ENCODE peak calls at places on chromosome 4, in five cellular contexts. One of them, this sample, is unnamed.

GRCh38 chr4:54971474-54971950 is 153.9 kb downstream of the KDR start:
- DNase-seq in heart right ventricle: no peak
- DNase-seq in brain microvascular endothelial cell: peak
- DNase-seq in uterus: peak
- DNase-seq in CD4-positive, alpha-beta memory T cell: no peak
- DNase-seq in this sample: no peak

GRCh38 chr4:151434183-151434860 is 25.3 kb downstream of the FHIP1A start:
- DNase-seq in heart right ventricle: no peak
- DNase-seq in brain microvascular endothelial cell: no peak
- DNase-seq in uterus: no peak
- DNase-seq in CD4-positive, alpha-beta memory T cell: no peak
- DNase-seq in this sample: no peak

GRCh38 chr4:6576512-6576911 is 1.5 kb downstream of the MAN2B2 start:
- DNase-seq in heart right ventricle: no peak
- DNase-seq in CD4-positive, alpha-beta memory T cell: no peak
- DNase-seq in brain microvascular endothelial cell: no peak
- DNase-seq in uterus: no peak
- DNase-seq in this sample: no peak

GRCh38 chr4:88985088-88985779 is 71.8 kb downstream of the FAM13A start:
- DNase-seq in uterus: peak
- DNase-seq in heart right ventricle: no peak
- DNase-seq in brain microvascular endothelial cell: peak
- DNase-seq in CD4-positive, alpha-beta memory T cell: no peak
- DNase-seq in this sample: no peak

GRCh38 chr4:186170966-186171365 is 20.4 kb upstream of the CYP4V2 start:
- DNase-seq in brain microvascular endothelial cell: no peak
- DNase-seq in CD4-positive, alpha-beta memory T cell: no peak
- DNase-seq in heart right ventricle: no peak
- DNase-seq in uterus: no peak
- DNase-seq in this sample: no peak

GRCh38 chr4:127604949-127605709 is 27.6 kb upstream of the INTU start:
- DNase-seq in uterus: no peak
- DNase-seq in CD4-positive, alpha-beta memory T cell: no peak
- DNase-seq in heart right ventricle: no peak
- DNase-seq in brain microvascular endothelial cell: no peak
- DNase-seq in this sample: no peak

GRCh38 chr4:41709844-41710481 is 38.6 kb downstream of the PHOX2B start:
- DNase-seq in brain microvascular endothelial cell: peak
- DNase-seq in heart right ventricle: no peak
- DNase-seq in uterus: no peak
- DNase-seq in CD4-positive, alpha-beta memory T cell: no peak
- DNase-seq in this sample: no peak

GRCh38 chr4:69984030-69984443 is 11.7 kb upstream of the STATH start:
- DNase-seq in CD4-positive, alpha-beta memory T cell: no peak
- DNase-seq in brain microvascular endothelial cell: peak
- DNase-seq in heart right ventricle: no peak
- DNase-seq in uterus: no peak
- DNase-seq in this sample: no peak

GRCh38 chr4:167282171-167282864 is 48.0 kb upstream of the SPOCK3 start:
- DNase-seq in CD4-positive, alpha-beta memory T cell: no peak
- DNase-seq in uterus: no peak
- DNase-seq in brain microvascular endothelial cell: no peak
- DNase-seq in heart right ventricle: no peak
- DNase-seq in this sample: no peak

GRCh38 chr4:53015681-53016080 is 153.6 kb downstream of the RASL11B start:
- DNase-seq in uterus: peak
- DNase-seq in CD4-positive, alpha-beta memory T cell: no peak
- DNase-seq in heart right ventricle: peak
- DNase-seq in brain microvascular endothelial cell: peak
- DNase-seq in this sample: no peak

GRCh38 chr4:21801661-21802355 is 146.8 kb downstream of the KCNIP4 start:
- DNase-seq in brain microvascular endothelial cell: no peak
- DNase-seq in uterus: no peak
- DNase-seq in CD4-positive, alpha-beta memory T cell: no peak
- DNase-seq in heart right ventricle: no peak
- DNase-seq in this sample: no peak

GRCh38 chr4:1246111-1246881 is 2.6 kb downstream of the CTBP1 start:
- DNase-seq in brain microvascular endothelial cell: no peak
- DNase-seq in CD4-positive, alpha-beta memory T cell: no peak
- DNase-seq in heart right ventricle: no peak
- DNase-seq in uterus: no peak
- DNase-seq in this sample: no peak

GRCh38 chr4:140943486-140943885 is 187.3 kb upstream of the TBC1D9 start:
- DNase-seq in CD4-positive, alpha-beta memory T cell: no peak
- DNase-seq in uterus: no peak
- DNase-seq in heart right ventricle: no peak
- DNase-seq in brain microvascular endothelial cell: peak
- DNase-seq in this sample: no peak

GRCh38 chr4:109801895-109802319 is at the start of gene CFI:
- DNase-seq in heart right ventricle: no peak
- DNase-seq in uterus: no peak
- DNase-seq in brain microvascular endothelial cell: peak
- DNase-seq in CD4-positive, alpha-beta memory T cell: no peak
- DNase-seq in this sample: no peak

GRCh38 chr4:100848865-100849264 is 331.0 kb upstream of the EMCN start:
- DNase-seq in CD4-positive, alpha-beta memory T cell: no peak
- DNase-seq in uterus: no peak
- DNase-seq in heart right ventricle: no peak
- DNase-seq in brain microvascular endothelial cell: no peak
- DNase-seq in this sample: no peak

GRCh38 chr4:26692014-26692726 is 108.3 kb downstream of the TBC1D19 start:
- DNase-seq in CD4-positive, alpha-beta memory T cell: no peak
- DNase-seq in uterus: no peak
- DNase-seq in heart right ventricle: no peak
- DNase-seq in brain microvascular endothelial cell: no peak
- DNase-seq in this sample: no peak

GRCh38 chr4:113442821-113443220 is 318.7 kb downstream of the CAMK2D start:
- DNase-seq in CD4-positive, alpha-beta memory T cell: no peak
- DNase-seq in uterus: no peak
- DNase-seq in heart right ventricle: no peak
- DNase-seq in brain microvascular endothelial cell: no peak
- DNase-seq in this sample: no peak

GRCh38 chr4:160319221-160319867 is 1216.5 kb downstream of the RAPGEF2 start:
- DNase-seq in uterus: no peak
- DNase-seq in brain microvascular endothelial cell: peak
- DNase-seq in heart right ventricle: no peak
- DNase-seq in CD4-positive, alpha-beta memory T cell: no peak
- DNase-seq in this sample: no peak

GRCh38 chr4:6720202-6720699 is 4.3 kb downstream of the BLOC1S4 start:
- DNase-seq in heart right ventricle: peak
- DNase-seq in uterus: peak
- DNase-seq in CD4-positive, alpha-beta memory T cell: peak
- DNase-seq in brain microvascular endothelial cell: peak
- DNase-seq in this sample: peak

GRCh38 chr4:173252024-173252935 is 81.9 kb downstream of the HMGB2 start:
- DNase-seq in brain microvascular endothelial cell: peak
- DNase-seq in uterus: peak
- DNase-seq in CD4-positive, alpha-beta memory T cell: no peak
- DNase-seq in heart right ventricle: peak
- DNase-seq in this sample: no peak

GRCh38 chr4:72169861-72170260 is 138.1 kb downstream of the NPFFR2 start:
- DNase-seq in uterus: no peak
- DNase-seq in heart right ventricle: no peak
- DNase-seq in brain microvascular endothelial cell: no peak
- DNase-seq in CD4-positive, alpha-beta memory T cell: no peak
- DNase-seq in this sample: no peak

GRCh38 chr4:182807346-182807745 is 109.8 kb downstream of the DCTD start:
- DNase-seq in heart right ventricle: no peak
- DNase-seq in CD4-positive, alpha-beta memory T cell: no peak
- DNase-seq in brain microvascular endothelial cell: peak
- DNase-seq in uterus: no peak
- DNase-seq in this sample: no peak

GRCh38 chr4:18568600-18568999 is 547.0 kb upstream of the LCORL start:
- DNase-seq in CD4-positive, alpha-beta memory T cell: no peak
- DNase-seq in uterus: no peak
- DNase-seq in brain microvascular endothelial cell: no peak
- DNase-seq in heart right ventricle: no peak
- DNase-seq in this sample: no peak

GRCh38 chr4:6362243-6362885 is 92.7 kb downstream of the WFS1 start:
- DNase-seq in brain microvascular endothelial cell: no peak
- DNase-seq in uterus: no peak
- DNase-seq in heart right ventricle: no peak
- DNase-seq in CD4-positive, alpha-beta memory T cell: no peak
- DNase-seq in this sample: no peak

GRCh38 chr4:146890301-146890700 is 55.4 kb downstream of the TTC29 start:
- DNase-seq in heart right ventricle: no peak
- DNase-seq in CD4-positive, alpha-beta memory T cell: no peak
- DNase-seq in uterus: no peak
- DNase-seq in brain microvascular endothelial cell: no peak
- DNase-seq in this sample: no peak
- H3K27ac ChIP-seq in heart right ventricle: no peak
- H3K27ac ChIP-seq in CD4-positive, alpha-beta memory T cell: no peak
- H3K27ac ChIP-seq in uterus: no peak
- H3K27ac ChIP-seq in brain microvascular endothelial cell: no peak
- H3K27ac ChIP-seq in this sample: no peak

GRCh38 chr4:7868430-7868775 is 71.3 kb downstream of the AFAP1 start:
- DNase-seq in heart right ventricle: no peak
- DNase-seq in brain microvascular endothelial cell: no peak
- DNase-seq in CD4-positive, alpha-beta memory T cell: no peak
- DNase-seq in uterus: no peak
- DNase-seq in this sample: no peak
- H3K27ac ChIP-seq in heart right ventricle: no peak
- H3K27ac ChIP-seq in brain microvascular endothelial cell: peak
- H3K27ac ChIP-seq in CD4-positive, alpha-beta memory T cell: peak
- H3K27ac ChIP-seq in uterus: no peak
- H3K27ac ChIP-seq in this sample: no peak

GRCh38 chr4:118988635-118988972 is 100.0 kb downstream of the SYNPO2 start:
- DNase-seq in brain microvascular endothelial cell: no peak
- DNase-seq in CD4-positive, alpha-beta memory T cell: no peak
- DNase-seq in heart right ventricle: no peak
- DNase-seq in uterus: no peak
- DNase-seq in this sample: no peak

GRCh38 chr4:118983293-118983692 is 94.6 kb downstream of the SYNPO2 start:
- DNase-seq in CD4-positive, alpha-beta memory T cell: no peak
- DNase-seq in brain microvascular endothelial cell: no peak
- DNase-seq in uterus: no peak
- DNase-seq in heart right ventricle: no peak
- DNase-seq in this sample: no peak

GRCh38 chr4:118981839-118982381 is 93.3 kb downstream of the SYNPO2 start:
- DNase-seq in heart right ventricle: peak
- DNase-seq in brain microvascular endothelial cell: peak
- DNase-seq in CD4-positive, alpha-beta memory T cell: peak
- DNase-seq in uterus: peak
- DNase-seq in this sample: peak

GRCh38 chr4:118987959-118988634 is 99.4 kb downstream of the SYNPO2 start:
- DNase-seq in heart right ventricle: no peak
- DNase-seq in uterus: no peak
- DNase-seq in brain microvascular endothelial cell: no peak
- DNase-seq in CD4-positive, alpha-beta memory T cell: no peak
- DNase-seq in this sample: no peak

DNA sequence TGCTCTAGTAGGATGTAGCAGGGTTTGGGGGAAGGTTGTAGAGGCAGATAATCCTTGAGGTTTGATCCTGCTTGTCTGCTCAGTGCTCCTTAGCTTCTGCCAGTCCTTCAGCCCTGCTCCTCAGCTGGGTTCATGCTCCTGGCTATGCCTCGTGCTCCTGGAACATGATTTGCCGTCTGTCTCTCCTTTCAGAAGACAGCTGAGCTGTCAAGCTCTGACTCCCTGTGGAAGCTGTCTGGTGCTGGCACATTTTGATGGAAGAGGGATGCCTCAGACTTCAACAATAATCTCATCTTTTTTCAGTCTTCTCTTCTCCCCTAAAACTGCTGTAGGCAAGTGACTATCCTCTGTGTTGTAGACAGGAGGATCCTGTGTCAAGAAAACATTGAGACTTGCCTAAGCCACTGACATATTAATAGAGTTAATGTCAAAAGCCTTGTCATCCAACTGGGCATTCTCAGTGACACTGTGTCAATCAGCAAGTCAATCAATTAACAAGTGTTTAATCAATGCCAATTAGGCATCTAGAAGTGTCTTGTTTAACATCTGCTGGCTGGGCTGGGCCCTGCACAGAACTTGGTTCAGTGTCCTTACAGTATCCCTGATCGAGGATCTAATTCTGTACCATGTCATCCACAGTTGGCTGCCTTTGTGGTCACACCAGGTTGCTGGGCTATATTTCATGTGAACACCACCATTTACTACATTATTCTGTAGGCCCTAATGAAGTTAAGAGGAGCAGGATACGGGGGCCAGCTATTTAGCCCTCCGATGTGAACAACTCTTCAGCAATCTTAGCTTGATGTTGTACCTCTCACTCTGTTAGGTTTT is 96.7 kb downstream of the SYNPO2 start:
- DNase-seq in CD4-positive, alpha-beta memory T cell: no peak
- DNase-seq in brain microvascular endothelial cell: no peak
- DNase-seq in heart right ventricle: no peak
- DNase-seq in uterus: no peak
- DNase-seq in this sample: no peak
- H3K27ac ChIP-seq in CD4-positive, alpha-beta memory T cell: no peak
- H3K27ac ChIP-seq in brain microvascular endothelial cell: no peak
- H3K27ac ChIP-seq in heart right ventricle: peak
- H3K27ac ChIP-seq in uterus: peak
- H3K27ac ChIP-seq in this sample: no peak

GRCh38 chr4:99383833-99384392 is 31.4 kb upstream of the ADH1C start:
- DNase-seq in uterus: peak
- DNase-seq in brain microvascular endothelial cell: no peak
- DNase-seq in CD4-positive, alpha-beta memory T cell: no peak
- DNase-seq in heart right ventricle: peak
- DNase-seq in this sample: no peak
- H3K27ac ChIP-seq in uterus: peak
- H3K27ac ChIP-seq in brain microvascular endothelial cell: no peak
- H3K27ac ChIP-seq in CD4-positive, alpha-beta memory T cell: no peak
- H3K27ac ChIP-seq in heart right ventricle: peak
- H3K27ac ChIP-seq in this sample: no peak

DNA sequence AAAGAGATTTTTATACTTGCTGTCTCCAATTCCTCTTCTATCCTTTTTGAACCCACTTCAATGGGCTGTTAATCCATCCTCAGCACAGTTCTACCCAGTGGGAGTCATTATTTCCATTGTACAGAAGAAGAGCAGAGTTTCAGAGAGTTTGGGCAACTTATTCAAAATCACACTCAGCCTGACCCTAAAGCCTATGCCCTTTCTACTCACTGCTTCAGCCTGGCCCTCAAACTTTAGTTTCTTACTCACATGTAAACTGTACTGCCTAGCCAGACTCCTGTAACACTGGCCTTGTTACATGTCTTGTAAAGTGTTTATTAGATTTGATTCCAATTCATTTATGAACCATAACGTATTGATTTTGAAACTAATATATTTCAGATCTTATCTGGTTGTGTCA is 25.1 kb upstream of the USO1 start:
- DNase-seq in uterus: no peak
- DNase-seq in heart right ventricle: no peak
- DNase-seq in CD4-positive, alpha-beta memory T cell: no peak
- DNase-seq in brain microvascular endothelial cell: no peak
- DNase-seq in this sample: no peak
- H3K27ac ChIP-seq in uterus: no peak
- H3K27ac ChIP-seq in heart right ventricle: no peak
- H3K27ac ChIP-seq in CD4-positive, alpha-beta memory T cell: peak
- H3K27ac ChIP-seq in brain microvascular endothelial cell: no peak
- H3K27ac ChIP-seq in this sample: no peak

This sample was measured in caudate nucleus.